ENCODE peak calls at places on chromosomes 3 and 15, in four cellular contexts. R is neural progenitor cell, C is astrocyte, A is IMR-90. E is an unnamed sample. For H4K20me1, the result is how much of the 10 kb centered on the place peaks cover.

GRCh38 chr3:31968927-31969418 is 12.1 kb downstream of the OSBPL10 start:
- DNase-seq in R (peak), C (peak), A (peak), E (peak)

GRCh38 chr15:22968356-22968755 is 11.8 kb downstream of the CYFIP1 start:
- DNase-seq in R (no peak), C (peak), A (peak), E (no peak)

GRCh38 chr3:163614886-163615285 is 1463.4 kb downstream of the SI start:
- DNase-seq in R (no peak), C (no peak), A (no peak), E (no peak)

GRCh38 chr3:23987376-23987775 is 42.3 kb downstream of the NR1D2 start:
- DNase-seq in R (no peak), C (no peak), A (no peak), E (no peak)

GRCh38 chr3:108131105-108131794 is 40.4 kb upstream of the CD47 start:
- DNase-seq in R (no peak), C (peak), A (peak), E (no peak)

GRCh38 chr3:71244153-71245051 is 339.1 kb downstream of the FOXP1 start:
- DNase-seq in R (peak), C (no peak), A (peak), E (no peak)

GRCh38 chr3:58164916-58165821 is 45.6 kb downstream of the DNASE1L3 start:
- DNase-seq in R (peak), C (peak), A (no peak), E (no peak)

GRCh38 chr3:101229681-101230080 is 90.7 kb downstream of the IMPG2 start:
- DNase-seq in R (no peak), C (no peak), A (no peak), E (no peak)

GRCh38 chr3:32374788-32375595 is 16.7 kb upstream of the CMTM7 start:
- DNase-seq in R (peak), C (peak), A (peak), E (peak)

GRCh38 chr3:149055575-149055974 is 30.8 kb downstream of the HLTF start:
- DNase-seq in R (no peak), C (no peak), A (no peak), E (no peak)

GRCh38 chr15:57607570-57608000 is 15.9 kb downstream of the MYZAP start:
- DNase-seq in R (no peak), C (peak), A (no peak), E (no peak)

GRCh38 chr3:36366308-36366707 is 14.0 kb upstream of the STAC start:
- DNase-seq in R (no peak), C (no peak), A (no peak), E (no peak)

GRCh38 chr3:102090646-102091045 is 241.3 kb downstream of the NFKBIZ start:
- DNase-seq in R (no peak), C (peak), A (peak), E (no peak)

GRCh38 chr3:15527031-15527459 is 5.5 kb upstream of the COLQ start:
- DNase-seq in R (peak), C (no peak), A (peak), E (peak)

GRCh38 chr3:15531346-15531745 is 9.8 kb upstream of the COLQ start:
- DNase-seq in R (no peak), C (no peak), A (no peak), E (no peak)

GRCh38 chr3:15523660-15524417 is 2.3 kb upstream of the COLQ start:
- DNase-seq in R (no peak), C (no peak), A (peak), E (no peak)

GRCh38 chr3:15525790-15526189 is 4.3 kb upstream of the COLQ start:
- DNase-seq in R (no peak), C (no peak), A (no peak), E (no peak)

GRCh38 chr3:15528881-15529537 is 7.5 kb upstream of the COLQ start:
- DNase-seq in R (no peak), C (no peak), A (no peak), E (no peak)
- H4K20me1 ChIP-seq in R (under half), C (under half), A (under half), E (under half)

DNA sequence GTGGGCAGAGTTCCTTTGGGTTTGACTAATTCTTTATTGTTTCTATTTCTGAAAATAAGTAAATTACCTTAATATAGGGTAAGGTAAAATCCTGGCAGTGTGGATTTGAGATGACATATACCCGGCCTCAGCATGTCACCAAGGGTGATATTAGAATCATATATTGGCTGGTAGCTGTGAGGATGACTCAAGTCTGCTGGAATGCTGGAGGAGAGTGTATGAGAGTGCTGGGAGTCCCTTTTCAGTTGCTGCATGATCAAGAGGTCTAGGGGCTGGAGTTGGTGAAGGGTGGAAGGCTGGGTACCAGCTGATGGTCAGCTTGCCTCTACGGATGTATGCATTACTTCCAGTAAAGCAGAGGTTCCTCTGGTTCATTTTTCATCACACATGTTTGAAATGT is 40.5 kb downstream of the SLC25A26 start:
- DNase-seq in R (no peak), C (peak), A (peak), E (no peak)
- H3K27ac ChIP-seq in R (no peak), C (no peak), A (no peak), E (no peak)

GRCh38 chr3:152385761-152386160 is 117.0 kb downstream of the MBNL1 start:
- DNase-seq in R (no peak), C (peak), A (peak), E (no peak)

GRCh38 chr3:152386208-152386607 is 117.5 kb downstream of the MBNL1 start:
- DNase-seq in R (no peak), C (no peak), A (no peak), E (no peak)

GRCh38 chr3:152382312-152383135 is 113.8 kb downstream of the MBNL1 start:
- DNase-seq in R (no peak), C (no peak), A (no peak), E (peak)

GRCh38 chr3:152383136-152383606 is 114.4 kb downstream of the MBNL1 start:
- DNase-seq in R (no peak), C (no peak), A (no peak), E (no peak)

DNA sequence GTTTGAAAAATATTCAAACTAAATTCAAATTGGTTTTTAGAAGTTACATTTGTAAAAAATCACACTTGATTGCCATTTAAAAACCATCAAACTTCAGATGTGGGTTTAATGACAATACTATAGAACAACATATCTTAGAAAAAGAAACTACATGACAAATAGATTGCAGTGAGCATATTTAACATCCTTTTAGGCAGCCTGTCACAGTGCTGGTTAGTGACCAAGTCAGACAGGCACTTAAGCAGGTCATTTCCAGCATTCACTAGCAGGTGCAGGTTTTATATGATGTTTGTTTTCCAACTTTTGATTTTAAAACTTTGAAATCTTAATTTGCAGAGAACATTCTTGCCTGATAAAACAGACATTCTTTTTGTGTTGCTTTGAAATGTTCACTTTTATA is 115.7 kb downstream of the MBNL1 start:
- DNase-seq in R (no peak), C (no peak), A (no peak), E (no peak)
- H3K9ac ChIP-seq in R (no peak), C (no peak), A (no peak), E (no peak)

GRCh38 chr3:125356140-125357026 is 18.7 kb downstream of the ZNF148 start:
- DNase-seq in R (no peak), C (no peak), A (no peak), E (peak)

GRCh38 chr3:125357837-125358236 is 17.3 kb downstream of the ZNF148 start:
- DNase-seq in R (no peak), C (no peak), A (no peak), E (no peak)

GRCh38 chr3:125359700-125360099 is 15.4 kb downstream of the ZNF148 start:
- DNase-seq in R (no peak), C (no peak), A (no peak), E (no peak)

GRCh38 chr3:125357032-125357658 is 18.0 kb downstream of the ZNF148 start:
- DNase-seq in R (peak), C (peak), A (peak), E (peak)

DNA sequence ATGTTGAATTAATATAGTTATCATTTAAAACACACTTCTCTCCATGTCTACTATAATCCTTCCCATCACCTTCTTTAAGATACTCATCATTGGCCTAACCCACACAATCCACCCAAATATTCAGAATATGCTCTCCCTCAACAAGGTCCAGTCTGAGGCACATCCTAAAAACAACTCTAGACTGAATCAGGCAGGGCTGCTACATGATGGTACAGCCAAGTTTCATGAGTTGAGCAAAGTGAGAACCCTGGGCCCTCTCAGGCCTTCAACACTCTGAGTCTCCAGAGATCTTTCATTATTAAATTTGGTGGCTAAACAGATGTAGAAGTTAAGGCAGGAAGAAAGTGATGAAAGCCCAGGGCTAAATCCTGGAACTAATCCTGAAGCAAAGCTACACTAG is 16.2 kb downstream of the ZNF148 start:
- DNase-seq in R (no peak), C (no peak), A (no peak), E (no peak)
- H4K20me1 ChIP-seq in R (under half), C (half or more), A (half or more), E (under half)

GRCh38 chr3:39892068-39892467 is 82.7 kb downstream of the MYRIP start:
- DNase-seq in R (no peak), C (no peak), A (no peak), E (no peak)
- H3K27ac ChIP-seq in R (no peak), C (no peak), A (no peak), E (peak)

GRCh38 chr15:74205593-74205969 is 3.0 kb upstream of the STRA6 start:
- DNase-seq in R (no peak), C (no peak), A (no peak), E (no peak)
- H3K9ac ChIP-seq in R (no peak), C (no peak), A (no peak), E (no peak)

E was measured in Karpas-422.